ENCODE peak calls at places on chromosome 1, in six cellular contexts. P, I, J, U, X and W are unnamed samples.

GRCh38 chr1:168386949-168387586 is 106.4 kb downstream of the TBX19 start:
- DNase-seq in J (no peak), U (peak), P (peak), I (no peak), X (peak), W (peak)

GRCh38 chr1:153705484-153705883 is 22.4 kb upstream of the INTS3 start:
- DNase-seq in J (no peak), I (no peak), P (no peak), U (no peak), X (no peak), W (no peak)

GRCh38 chr1:197788741-197789476 is 13.6 kb upstream of the DENND1B start:
- DNase-seq in U (no peak), J (no peak), P (no peak), I (no peak), X (no peak), W (no peak)

GRCh38 chr1:174040387-174040786 is 18.2 kb upstream of the RC3H1 start:
- DNase-seq in U (no peak), X (peak), J (peak), P (peak), I (peak), W (no peak)

GRCh38 chr1:160399544-160400283 is 650 bp upstream of the VANGL2 start:
- DNase-seq in P (no peak), X (no peak), U (no peak), J (no peak), I (no peak), W (no peak)

GRCh38 chr1:230797376-230798186 is 50.4 kb downstream of the CAPN9 start:
- DNase-seq in P (peak), J (peak), U (peak), X (peak), I (peak), W (no peak)

GRCh38 chr1:29142714-29143113 is 19.0 kb upstream of the TMEM200B start:
- DNase-seq in P (no peak), X (no peak), U (no peak), J (no peak), I (no peak), W (no peak)

GRCh38 chr1:206703647-206704046 is 18.9 kb downstream of the MAPKAPK2 start:
- DNase-seq in J (no peak), I (no peak), P (no peak), U (no peak), X (no peak), W (no peak)

GRCh38 chr1:181905944-181906597 is 155.4 kb downstream of the ZNF648 start:
- DNase-seq in U (no peak), I (no peak), X (no peak), J (no peak), P (no peak), W (no peak)

GRCh38 chr1:202656951-202657646 is 53.2 kb downstream of the SYT2 start:
- DNase-seq in X (peak), J (peak), P (no peak), U (peak), I (no peak), W (peak)

GRCh38 chr1:19974822-19975416 is 4.5 kb downstream of the PLA2G2A start:
- DNase-seq in I (peak), U (peak), X (peak), P (peak), J (peak), W (no peak)

GRCh38 chr1:41811978-41812852 is 106.5 kb downstream of the HIVEP3 start:
- DNase-seq in I (peak), P (peak), X (peak), J (peak), U (peak), W (peak)

GRCh38 chr1:159009704-159010361 is at the start of gene IFI16:
- DNase-seq in X (peak), J (peak), I (peak), U (no peak), P (peak), W (no peak)

GRCh38 chr1:86370627-86371026 is 25.5 kb downstream of the ODF2L start:
- DNase-seq in J (peak), I (no peak), X (no peak), U (no peak), P (no peak), W (no peak)

GRCh38 chr1:203000217-203000944 is 6.8 kb upstream of the TMEM183A start:
- DNase-seq in P (no peak), I (no peak), U (no peak), X (no peak), J (no peak), W (no peak)

GRCh38 chr1:59092126-59092525 is 204.8 kb upstream of the FGGY start:
- DNase-seq in X (no peak), I (no peak), J (no peak), U (no peak), P (no peak), W (no peak)

GRCh38 chr1:41766546-41766945 is 152.2 kb downstream of the HIVEP3 start:
- DNase-seq in J (no peak), U (no peak), P (no peak), I (no peak), X (no peak), W (no peak)

GRCh38 chr1:115173151-115173550 is 83.8 kb upstream of the TSPAN2 start:
- DNase-seq in J (no peak), I (no peak), U (no peak), X (no peak), P (no peak), W (no peak)

GRCh38 chr1:63276625-63277024 is 45.7 kb upstream of the FOXD3 start:
- DNase-seq in P (no peak), I (no peak), U (no peak), X (no peak), J (no peak), W (no peak)

GRCh38 chr1:190119683-190120082 is 358.0 kb downstream of the BRINP3 start:
- DNase-seq in X (no peak), I (no peak), P (no peak), J (no peak), U (no peak), W (no peak)

GRCh38 chr1:247114351-247115140 is 10.4 kb upstream of the ZNF669 start:
- DNase-seq in J (no peak), U (no peak), X (no peak), P (no peak), I (no peak), W (no peak)

DNA sequence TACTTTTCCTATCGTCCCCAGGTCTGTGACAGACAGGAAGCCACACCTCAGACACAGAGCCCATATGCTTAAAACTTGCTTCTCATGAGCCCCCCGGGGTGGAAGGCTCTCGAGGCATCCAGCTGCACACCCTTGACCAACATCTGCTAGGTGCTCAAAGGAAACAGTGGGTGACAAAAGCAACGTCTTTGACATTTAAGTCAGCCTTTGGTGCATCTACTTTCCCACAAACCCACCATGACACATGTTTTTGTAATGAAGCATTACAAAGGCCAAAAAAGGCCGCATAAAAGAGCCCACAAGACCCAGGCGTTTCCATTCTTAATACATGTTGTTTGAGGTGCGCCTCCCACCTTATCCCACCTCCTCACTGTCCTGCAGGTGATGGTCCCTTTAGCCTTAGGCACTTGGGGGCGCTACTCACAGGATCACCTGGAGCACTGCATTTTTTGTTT is 11.8 kb upstream of the FASLG start:
- DNase-seq in X (no peak), P (no peak), I (no peak), U (no peak), J (no peak), W (no peak)
- TF ChIP-seq CTCF in X (no peak), P (no peak), I (no peak), U (no peak), J (no peak), W (no peak)

GRCh38 chr1:67771152-67771551 is 62.1 kb downstream of the GNG12 start:
- DNase-seq in U (no peak), I (no peak), P (no peak), J (peak), X (peak), W (no peak)
- TF ChIP-seq CTCF in U (no peak), I (peak), P (no peak), J (peak), X (no peak), W (peak)

GRCh38 chr1:25922064-25922632 is 15.9 kb upstream of the STMN1 start:
- DNase-seq in X (no peak), U (no peak), J (no peak), I (no peak), P (no peak), W (no peak)
- TF ChIP-seq CTCF in X (no peak), U (no peak), J (no peak), I (no peak), P (no peak), W (no peak)

GRCh38 chr1:50704126-50704525 is 255.9 kb downstream of the FAF1 start:
- DNase-seq in J (peak), X (peak), I (peak), P (peak), U (peak), W (no peak)
- TF ChIP-seq CTCF in J (peak), X (peak), I (peak), P (peak), U (peak), W (peak)

DNA sequence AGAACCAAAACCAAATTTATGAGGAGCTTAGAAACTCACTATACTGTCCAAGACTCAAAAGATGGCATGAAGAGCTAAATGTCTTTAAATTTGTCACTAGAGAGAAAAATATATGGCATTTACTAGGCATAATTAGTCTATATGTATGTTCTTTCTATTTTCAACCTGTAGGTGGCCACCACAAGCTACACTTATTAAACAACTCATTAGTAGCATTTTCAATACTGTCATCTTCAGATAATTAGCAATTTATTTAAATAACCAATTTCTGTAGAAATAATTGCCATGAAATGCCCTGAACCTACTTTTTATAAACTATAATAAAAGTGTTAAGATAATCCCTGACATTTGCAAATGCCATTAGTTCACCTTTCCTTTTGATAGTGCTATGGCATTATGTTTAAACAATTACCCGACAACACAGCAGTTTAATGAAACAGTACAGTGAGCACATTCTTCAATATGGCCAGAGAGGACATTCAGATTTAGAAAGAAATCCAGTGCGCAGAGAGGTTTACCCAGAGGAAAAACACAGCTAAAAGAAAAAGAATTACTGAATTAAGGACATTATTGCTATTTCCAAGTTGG is 522.5 kb downstream of the PTBP2 start:
- DNase-seq in U (no peak), J (peak), P (no peak), I (no peak), X (peak), W (no peak)
- TF ChIP-seq CTCF in U (peak), J (peak), P (peak), I (peak), X (peak), W (peak)

GRCh38 chr1:150532860-150533259 is 16.3 kb upstream of the ADAMTSL4 start:
- DNase-seq in J (no peak), X (no peak), U (no peak), I (no peak), P (peak), W (no peak)
- TF ChIP-seq CTCF in J (no peak), X (peak), U (no peak), I (no peak), P (no peak), W (peak)

GRCh38 chr1:164443166-164443565 is 115.8 kb upstream of the PBX1 start:
- DNase-seq in I (no peak), U (no peak), J (peak), X (no peak), P (no peak), W (no peak)

GRCh38 chr1:164446020-164446419 is 113.0 kb upstream of the PBX1 start:
- DNase-seq in I (no peak), X (no peak), J (no peak), U (no peak), P (no peak), W (no peak)

GRCh38 chr1:164443836-164444235 is 115.1 kb upstream of the PBX1 start:
- DNase-seq in I (no peak), U (no peak), X (no peak), J (peak), P (no peak), W (no peak)

GRCh38 chr1:164440222-164440621 is 118.8 kb upstream of the PBX1 start:
- DNase-seq in X (no peak), P (peak), J (peak), U (no peak), I (no peak), W (no peak)
- TF ChIP-seq CTCF in X (no peak), P (peak), J (peak), U (no peak), I (peak), W (peak)